ENCODE peak calls at places on chromosome 3, in ten cellular contexts. One of them, this sample, is unnamed.

GRCh38 chr3:190526787-190527767 is 13.2 kb downstream of the IL1RAP start:
- DNase-seq in heart left ventricle: no peak
- DNase-seq in kidney: no peak
- DNase-seq in A549: no peak
- DNase-seq in foreskin keratinocyte: no peak
- DNase-seq in left ventricle myocardium inferior: no peak
- DNase-seq in body of pancreas: no peak
- DNase-seq in astrocyte: no peak
- DNase-seq in lower lobe of right lung: no peak
- DNase-seq in breast epithelium: no peak
- DNase-seq in this sample: no peak

GRCh38 chr3:19216669-19217337 is 68.5 kb downstream of the KCNH8 start:
- DNase-seq in foreskin keratinocyte: no peak
- DNase-seq in A549: no peak
- DNase-seq in heart left ventricle: peak; percentile 22
- DNase-seq in left ventricle myocardium inferior: peak; percentile 19
- DNase-seq in lower lobe of right lung: no peak
- DNase-seq in breast epithelium: peak; percentile 20
- DNase-seq in kidney: peak; percentile 51
- DNase-seq in astrocyte: no peak
- DNase-seq in body of pancreas: peak; percentile 80
- DNase-seq in this sample: no peak

GRCh38 chr3:160660899-160661298 is 16.1 kb upstream of the ARL14 start:
- DNase-seq in breast epithelium: no peak
- DNase-seq in left ventricle myocardium inferior: no peak
- DNase-seq in lower lobe of right lung: no peak
- DNase-seq in A549: no peak
- DNase-seq in body of pancreas: no peak
- DNase-seq in astrocyte: no peak
- DNase-seq in heart left ventricle: no peak
- DNase-seq in foreskin keratinocyte: no peak
- DNase-seq in kidney: no peak
- DNase-seq in this sample: no peak

GRCh38 chr3:95120921-95121320 is 1058.1 kb downstream of the NSUN3 start:
- DNase-seq in heart left ventricle: no peak
- DNase-seq in body of pancreas: no peak
- DNase-seq in left ventricle myocardium inferior: no peak
- DNase-seq in lower lobe of right lung: no peak
- DNase-seq in kidney: no peak
- DNase-seq in breast epithelium: no peak
- DNase-seq in foreskin keratinocyte: no peak
- DNase-seq in A549: no peak
- DNase-seq in astrocyte: no peak
- DNase-seq in this sample: no peak

GRCh38 chr3:13011369-13012227 is 61.6 kb downstream of the IQSEC1 start:
- DNase-seq in left ventricle myocardium inferior: no peak
- DNase-seq in kidney: no peak
- DNase-seq in A549: no peak
- DNase-seq in foreskin keratinocyte: no peak
- DNase-seq in breast epithelium: no peak
- DNase-seq in body of pancreas: no peak
- DNase-seq in heart left ventricle: no peak
- DNase-seq in astrocyte: no peak
- DNase-seq in lower lobe of right lung: peak; percentile 80
- DNase-seq in this sample: peak; percentile 97

GRCh38 chr3:63513801-63514200 is 138.7 kb upstream of the SNTN start:
- DNase-seq in A549: no peak
- DNase-seq in heart left ventricle: no peak
- DNase-seq in left ventricle myocardium inferior: no peak
- DNase-seq in body of pancreas: no peak
- DNase-seq in foreskin keratinocyte: no peak
- DNase-seq in kidney: no peak
- DNase-seq in astrocyte: no peak
- DNase-seq in breast epithelium: no peak
- DNase-seq in lower lobe of right lung: no peak
- DNase-seq in this sample: no peak

GRCh38 chr3:113557374-113557773 is 25.0 kb downstream of the SIDT1 start:
- DNase-seq in astrocyte: peak; percentile 11
- DNase-seq in lower lobe of right lung: no peak
- DNase-seq in A549: peak; percentile 43
- DNase-seq in left ventricle myocardium inferior: no peak
- DNase-seq in breast epithelium: no peak
- DNase-seq in heart left ventricle: no peak
- DNase-seq in foreskin keratinocyte: peak; percentile 73
- DNase-seq in body of pancreas: no peak
- DNase-seq in kidney: no peak
- DNase-seq in this sample: no peak

GRCh38 chr3:37920156-37920686 is 58.5 kb downstream of the CTDSPL start:
- DNase-seq in left ventricle myocardium inferior: no peak
- DNase-seq in astrocyte: no peak
- DNase-seq in heart left ventricle: no peak
- DNase-seq in lower lobe of right lung: no peak
- DNase-seq in body of pancreas: no peak
- DNase-seq in breast epithelium: no peak
- DNase-seq in A549: no peak
- DNase-seq in foreskin keratinocyte: no peak
- DNase-seq in kidney: no peak
- DNase-seq in this sample: no peak

GRCh38 chr3:77931272-77932009 is 891.5 kb downstream of the ROBO2 start:
- DNase-seq in breast epithelium: no peak
- DNase-seq in astrocyte: peak; percentile 16
- DNase-seq in A549: no peak
- DNase-seq in kidney: no peak
- DNase-seq in lower lobe of right lung: no peak
- DNase-seq in body of pancreas: no peak
- DNase-seq in foreskin keratinocyte: no peak
- DNase-seq in heart left ventricle: peak; percentile 18
- DNase-seq in left ventricle myocardium inferior: no peak
- DNase-seq in this sample: no peak

GRCh38 chr3:59245300-59245878 is 195.6 kb upstream of the CFAP20DC start:
- DNase-seq in heart left ventricle: no peak
- DNase-seq in kidney: no peak
- DNase-seq in body of pancreas: no peak
- DNase-seq in breast epithelium: no peak
- DNase-seq in lower lobe of right lung: no peak
- DNase-seq in foreskin keratinocyte: no peak
- DNase-seq in A549: no peak
- DNase-seq in astrocyte: peak; percentile 76
- DNase-seq in left ventricle myocardium inferior: no peak
- DNase-seq in this sample: no peak

GRCh38 chr3:39910135-39910534 is 100.7 kb downstream of the MYRIP start:
- DNase-seq in A549: no peak
- DNase-seq in foreskin keratinocyte: no peak
- DNase-seq in body of pancreas: no peak
- DNase-seq in astrocyte: no peak
- DNase-seq in kidney: no peak
- DNase-seq in heart left ventricle: no peak
- DNase-seq in lower lobe of right lung: no peak
- DNase-seq in left ventricle myocardium inferior: no peak
- DNase-seq in breast epithelium: no peak
- DNase-seq in this sample: no peak

GRCh38 chr3:39910828-39911464 is 101.5 kb downstream of the MYRIP start:
- DNase-seq in breast epithelium: no peak
- DNase-seq in lower lobe of right lung: no peak
- DNase-seq in left ventricle myocardium inferior: no peak
- DNase-seq in foreskin keratinocyte: no peak
- DNase-seq in heart left ventricle: no peak
- DNase-seq in kidney: no peak
- DNase-seq in A549: no peak
- DNase-seq in astrocyte: peak; percentile 60
- DNase-seq in body of pancreas: no peak
- DNase-seq in this sample: no peak

GRCh38 chr3:39911465-39912309 is 102.3 kb downstream of the MYRIP start:
- DNase-seq in foreskin keratinocyte: peak; percentile 42
- DNase-seq in astrocyte: peak; percentile 77
- DNase-seq in body of pancreas: peak; percentile 32
- DNase-seq in heart left ventricle: no peak
- DNase-seq in lower lobe of right lung: no peak
- DNase-seq in breast epithelium: no peak
- DNase-seq in A549: no peak
- DNase-seq in kidney: no peak
- DNase-seq in left ventricle myocardium inferior: no peak
- DNase-seq in this sample: no peak

GRCh38 chr3:39905788-39906187 is 96.4 kb downstream of the MYRIP start:
- DNase-seq in astrocyte: no peak
- DNase-seq in foreskin keratinocyte: no peak
- DNase-seq in left ventricle myocardium inferior: no peak
- DNase-seq in breast epithelium: no peak
- DNase-seq in kidney: no peak
- DNase-seq in heart left ventricle: no peak
- DNase-seq in body of pancreas: no peak
- DNase-seq in lower lobe of right lung: no peak
- DNase-seq in A549: no peak
- DNase-seq in this sample: no peak

DNA sequence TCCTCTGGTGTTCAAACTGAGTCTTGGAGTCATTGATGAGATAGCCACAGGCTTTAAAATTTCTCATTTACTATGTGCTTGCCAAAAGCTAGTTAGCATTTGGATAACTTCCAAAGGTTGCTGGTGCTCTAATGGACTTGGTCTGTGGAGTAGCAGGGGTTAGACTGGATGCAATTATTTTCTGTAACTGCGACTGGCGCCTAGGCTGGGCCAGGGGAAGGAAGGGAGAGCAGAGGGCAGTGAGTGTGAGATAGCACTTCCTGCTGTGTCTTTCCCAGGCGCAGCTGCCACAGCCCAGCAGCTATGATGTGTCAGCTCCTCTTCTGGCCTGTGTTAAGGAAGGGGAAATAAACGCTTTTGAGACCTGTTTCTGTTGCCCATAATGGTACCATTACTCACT is 98.6 kb downstream of the MYRIP start:
- DNase-seq in heart left ventricle: peak; percentile 23
- DNase-seq in body of pancreas: peak; percentile 43
- DNase-seq in kidney: peak; percentile 88
- DNase-seq in lower lobe of right lung: no peak
- DNase-seq in breast epithelium: no peak
- DNase-seq in left ventricle myocardium inferior: peak; percentile 17
- DNase-seq in A549: no peak
- DNase-seq in foreskin keratinocyte: no peak
- DNase-seq in astrocyte: no peak
- DNase-seq in this sample: peak; percentile 76
- H3K4me1 ChIP-seq in heart left ventricle: peaks cover 42% of the 10 kb centered on the region
- H3K4me1 ChIP-seq in body of pancreas: peaks cover 61% of the 10 kb centered on the region
- H3K4me1 ChIP-seq in kidney: peaks cover 8% of the 10 kb centered on the region
- H3K4me1 ChIP-seq in lower lobe of right lung: no peaks in the 10 kb centered on the region
- H3K4me1 ChIP-seq in breast epithelium: no peaks in the 10 kb centered on the region
- H3K4me1 ChIP-seq in left ventricle myocardium inferior: peaks cover 17% of the 10 kb centered on the region
- H3K4me1 ChIP-seq in A549: no peaks in the 10 kb centered on the region
- H3K4me1 ChIP-seq in foreskin keratinocyte: no peaks in the 10 kb centered on the region
- H3K4me1 ChIP-seq in astrocyte: peaks cover 14% of the 10 kb centered on the region
- H3K4me1 ChIP-seq in this sample: peaks cover 9% of the 10 kb centered on the region

DNA sequence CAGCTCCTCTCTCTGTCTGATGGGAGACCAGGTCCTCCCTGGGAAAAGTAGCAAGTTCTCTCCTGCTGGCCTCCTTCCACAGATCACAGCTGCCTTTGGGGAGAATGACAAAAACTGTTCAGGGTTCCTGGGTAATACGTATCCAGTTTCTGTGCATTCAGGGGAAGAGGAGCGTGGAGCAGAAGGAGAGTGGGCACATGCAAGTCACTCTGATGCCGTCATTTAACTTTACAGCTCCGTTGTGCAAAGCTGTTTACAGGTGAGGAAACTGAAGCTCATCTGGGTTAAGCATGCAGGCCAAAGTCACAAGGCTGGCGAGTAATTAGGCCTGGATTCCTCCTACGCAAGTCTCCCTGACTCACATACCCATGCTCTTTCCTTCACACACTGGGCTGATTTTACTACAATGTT is 7.5 kb upstream of the TM4SF1 start:
- DNase-seq in body of pancreas: peak; percentile 59
- DNase-seq in left ventricle myocardium inferior: no peak
- DNase-seq in astrocyte: peak; percentile 99
- DNase-seq in lower lobe of right lung: no peak
- DNase-seq in A549: no peak
- DNase-seq in foreskin keratinocyte: no peak
- DNase-seq in kidney: no peak
- DNase-seq in heart left ventricle: no peak
- DNase-seq in breast epithelium: no peak
- DNase-seq in this sample: no peak
- H3K4me1 ChIP-seq in body of pancreas: peaks cover 56% of the 10 kb centered on the region
- H3K4me1 ChIP-seq in left ventricle myocardium inferior: peaks cover 53% of the 10 kb centered on the region
- H3K4me1 ChIP-seq in astrocyte: peaks cover 57% of the 10 kb centered on the region
- H3K4me1 ChIP-seq in lower lobe of right lung: peaks cover 39% of the 10 kb centered on the region
- H3K4me1 ChIP-seq in A549: peaks cover 77% of the 10 kb centered on the region
- H3K4me1 ChIP-seq in foreskin keratinocyte: peaks cover 41% of the 10 kb centered on the region
- H3K4me1 ChIP-seq in kidney: no peaks in the 10 kb centered on the region
- H3K4me1 ChIP-seq in heart left ventricle: peaks cover 35% of the 10 kb centered on the region
- H3K4me1 ChIP-seq in breast epithelium: peaks cover 12% of the 10 kb centered on the region
- H3K4me1 ChIP-seq in this sample: no peaks in the 10 kb centered on the region

DNA sequence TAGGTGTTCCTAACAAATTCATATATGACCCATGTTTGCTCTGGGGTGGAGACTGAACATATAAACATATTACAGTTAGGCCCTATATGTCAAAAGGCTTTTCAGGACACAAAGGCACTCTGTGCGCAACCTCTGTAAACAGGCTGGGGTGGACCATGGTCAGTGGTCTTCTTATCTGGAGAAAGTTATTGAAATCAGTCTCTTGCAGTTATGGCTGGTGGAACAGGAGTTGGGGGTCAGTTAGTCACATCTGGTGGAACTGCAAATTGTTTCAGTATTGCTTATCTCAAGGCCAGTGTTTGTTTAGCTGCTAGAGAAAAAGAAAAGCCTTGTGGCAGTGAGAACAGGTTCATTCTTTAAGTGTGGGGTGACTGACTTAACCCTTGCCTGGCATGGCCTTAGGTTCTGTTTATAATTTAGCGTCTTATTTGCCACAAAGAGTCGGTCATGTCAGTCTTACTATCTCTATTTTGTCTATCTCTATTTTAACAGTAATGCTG is 5.9 kb upstream of the GP9 start:
- DNase-seq in A549: no peak
- DNase-seq in body of pancreas: peak; percentile 36
- DNase-seq in heart left ventricle: no peak
- DNase-seq in breast epithelium: no peak
- DNase-seq in lower lobe of right lung: no peak
- DNase-seq in astrocyte: no peak
- DNase-seq in left ventricle myocardium inferior: no peak
- DNase-seq in foreskin keratinocyte: no peak
- DNase-seq in kidney: no peak
- DNase-seq in this sample: peak; percentile 5
- H3K4me1 ChIP-seq in A549: peaks cover 3% of the 10 kb centered on the region
- H3K4me1 ChIP-seq in body of pancreas: peaks cover 65% of the 10 kb centered on the region
- H3K4me1 ChIP-seq in heart left ventricle: peaks cover 30% of the 10 kb centered on the region
- H3K4me1 ChIP-seq in breast epithelium: peaks cover 8% of the 10 kb centered on the region
- H3K4me1 ChIP-seq in lower lobe of right lung: peaks cover 33% of the 10 kb centered on the region
- H3K4me1 ChIP-seq in astrocyte: no peaks in the 10 kb centered on the region
- H3K4me1 ChIP-seq in left ventricle myocardium inferior: peaks cover 37% of the 10 kb centered on the region
- H3K4me1 ChIP-seq in foreskin keratinocyte: no peaks in the 10 kb centered on the region
- H3K4me1 ChIP-seq in kidney: peaks cover 6% of the 10 kb centered on the region
- H3K4me1 ChIP-seq in this sample: peaks cover 5% of the 10 kb centered on the region

DNA sequence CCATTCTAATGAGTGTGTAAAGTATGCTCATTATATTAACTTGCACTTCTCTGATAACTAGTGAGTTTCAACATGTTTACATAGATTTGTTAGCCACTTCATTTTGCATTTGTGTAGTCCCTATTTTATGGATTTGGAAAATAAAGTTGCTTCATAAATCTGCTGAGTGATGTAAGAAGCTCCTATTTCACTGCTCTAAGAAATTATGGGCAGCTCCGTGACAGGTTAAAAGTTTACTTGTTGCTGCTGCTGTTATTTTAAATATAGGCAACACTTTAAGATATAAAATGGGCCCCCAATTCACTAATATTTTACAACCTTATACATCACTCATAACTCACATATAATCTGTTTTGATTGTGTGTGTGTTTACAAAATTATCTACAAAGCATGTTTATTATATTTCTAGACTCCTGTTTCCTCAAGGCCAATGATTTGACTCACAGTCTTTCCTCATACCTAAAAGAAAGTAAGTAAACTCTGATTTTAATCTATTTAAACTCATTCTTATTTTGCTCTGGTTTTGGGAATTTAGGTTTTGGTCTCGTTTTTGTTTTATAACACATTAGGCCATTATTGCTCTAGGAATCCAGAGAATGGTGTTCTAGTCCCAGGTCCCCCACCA is 51.7 kb upstream of the FILIP1L start:
- DNase-seq in lower lobe of right lung: no peak
- DNase-seq in foreskin keratinocyte: no peak
- DNase-seq in breast epithelium: no peak
- DNase-seq in astrocyte: no peak
- DNase-seq in body of pancreas: no peak
- DNase-seq in left ventricle myocardium inferior: no peak
- DNase-seq in heart left ventricle: no peak
- DNase-seq in kidney: no peak
- DNase-seq in A549: no peak
- DNase-seq in this sample: no peak
- H3K4me1 ChIP-seq in lower lobe of right lung: no peaks in the 10 kb centered on the region
- H3K4me1 ChIP-seq in foreskin keratinocyte: no peaks in the 10 kb centered on the region
- H3K4me1 ChIP-seq in breast epithelium: no peaks in the 10 kb centered on the region
- H3K4me1 ChIP-seq in astrocyte: no peaks in the 10 kb centered on the region
- H3K4me1 ChIP-seq in body of pancreas: no peaks in the 10 kb centered on the region
- H3K4me1 ChIP-seq in left ventricle myocardium inferior: peaks cover 51% of the 10 kb centered on the region
- H3K4me1 ChIP-seq in heart left ventricle: peaks cover 50% of the 10 kb centered on the region
- H3K4me1 ChIP-seq in kidney: no peaks in the 10 kb centered on the region
- H3K4me1 ChIP-seq in A549: no peaks in the 10 kb centered on the region
- H3K4me1 ChIP-seq in this sample: peaks cover 10% of the 10 kb centered on the region

This sample was measured in spleen.